ENCODE peak calls at places on chromosomes 3 and 15, in four cellular contexts. One of them, this sample, is unnamed. For H3K4me1, the result is how much of the 10 kb centered on the place peaks cover.

GRCh38 chr3:13012228-13012691 is 61.0 kb downstream of the IQSEC1 start:
- DNase-seq in tibial nerve: peak
- DNase-seq in aorta: peak
- DNase-seq in right cardiac atrium: peak
- DNase-seq in this sample: peak

GRCh38 chr3:59754456-59754855 is 704.6 kb upstream of the CFAP20DC start:
- DNase-seq in tibial nerve: no peak
- DNase-seq in right cardiac atrium: no peak
- DNase-seq in aorta: no peak
- DNase-seq in this sample: no peak

GRCh38 chr15:74307827-74308642 is 59.4 kb downstream of the CYP11A1 start:
- DNase-seq in right cardiac atrium: peak
- DNase-seq in aorta: peak
- DNase-seq in tibial nerve: peak
- DNase-seq in this sample: peak

GRCh38 chr15:62344806-62345539 is 179.9 kb upstream of the C2CD4B start:
- DNase-seq in aorta: peak
- DNase-seq in right cardiac atrium: no peak
- DNase-seq in tibial nerve: no peak
- DNase-seq in this sample: peak

GRCh38 chr15:43299411-43299810 is 31.0 kb downstream of the LCMT2 start:
- DNase-seq in aorta: no peak
- DNase-seq in tibial nerve: no peak
- DNase-seq in right cardiac atrium: no peak
- DNase-seq in this sample: peak

GRCh38 chr3:112373924-112374323 is 41.0 kb downstream of the CD200 start:
- DNase-seq in tibial nerve: no peak
- DNase-seq in aorta: no peak
- DNase-seq in right cardiac atrium: no peak
- DNase-seq in this sample: no peak

GRCh38 chr3:129556890-129557736 is 14.1 kb downstream of the H1-8 start:
- DNase-seq in aorta: peak
- DNase-seq in right cardiac atrium: peak
- DNase-seq in tibial nerve: no peak
- DNase-seq in this sample: no peak

GRCh38 chr15:87591042-87591441 is 665.5 kb downstream of the NTRK3 start:
- DNase-seq in aorta: no peak
- DNase-seq in tibial nerve: no peak
- DNase-seq in right cardiac atrium: no peak
- DNase-seq in this sample: no peak

GRCh38 chr3:113249601-113250000 is 38.2 kb downstream of the BOC start:
- DNase-seq in tibial nerve: no peak
- DNase-seq in right cardiac atrium: no peak
- DNase-seq in aorta: no peak
- DNase-seq in this sample: no peak

GRCh38 chr3:122562923-122563716 is 980 bp downstream of the PARP9 start:
- DNase-seq in aorta: no peak
- DNase-seq in right cardiac atrium: no peak
- DNase-seq in tibial nerve: no peak
- DNase-seq in this sample: no peak

GRCh38 chr3:3184876-3185275 is 5.4 kb upstream of the CRBN start:
- DNase-seq in tibial nerve: no peak
- DNase-seq in aorta: no peak
- DNase-seq in right cardiac atrium: no peak
- DNase-seq in this sample: no peak

GRCh38 chr3:108862865-108863798 is 40.5 kb downstream of the TRAT1 start:
- DNase-seq in tibial nerve: no peak
- DNase-seq in right cardiac atrium: no peak
- DNase-seq in aorta: no peak
- DNase-seq in this sample: peak

GRCh38 chr3:101635954-101636798 is 40.8 kb downstream of the ZBTB11 start:
- DNase-seq in tibial nerve: no peak
- DNase-seq in aorta: peak
- DNase-seq in right cardiac atrium: peak
- DNase-seq in this sample: peak

GRCh38 chr3:196093271-196094111 is 11.6 kb upstream of the TFRC start:
- DNase-seq in aorta: peak
- DNase-seq in right cardiac atrium: no peak
- DNase-seq in tibial nerve: no peak
- DNase-seq in this sample: no peak

GRCh38 chr3:183301937-183302580 is 49.0 kb downstream of the B3GNT5 start:
- DNase-seq in tibial nerve: no peak
- DNase-seq in aorta: no peak
- DNase-seq in right cardiac atrium: no peak
- DNase-seq in this sample: no peak

GRCh38 chr3:37147676-37148075 is 26.7 kb downstream of the LRRFIP2 start:
- DNase-seq in aorta: no peak
- DNase-seq in right cardiac atrium: no peak
- DNase-seq in tibial nerve: no peak
- DNase-seq in this sample: no peak

GRCh38 chr3:147756478-147756877 is 347.3 kb downstream of the ZIC1 start:
- DNase-seq in tibial nerve: no peak
- DNase-seq in right cardiac atrium: no peak
- DNase-seq in aorta: no peak
- DNase-seq in this sample: no peak

GRCh38 chr15:63048115-63048985 is 5.8 kb downstream of the TPM1 start:
- DNase-seq in right cardiac atrium: peak
- DNase-seq in tibial nerve: peak
- DNase-seq in aorta: peak
- DNase-seq in this sample: peak

GRCh38 chr15:43056696-43057095 is 49.1 kb downstream of the UBR1 start:
- DNase-seq in tibial nerve: no peak
- DNase-seq in right cardiac atrium: no peak
- DNase-seq in aorta: no peak
- DNase-seq in this sample: no peak

GRCh38 chr15:41561777-41562145 is 2.7 kb downstream of the TYRO3 start:
- DNase-seq in right cardiac atrium: peak
- DNase-seq in tibial nerve: peak
- DNase-seq in aorta: peak
- DNase-seq in this sample: no peak

GRCh38 chr15:88894348-88894818 is 961 bp downstream of the HAPLN3 start:
- DNase-seq in aorta: peak
- DNase-seq in right cardiac atrium: peak
- DNase-seq in tibial nerve: no peak
- DNase-seq in this sample: peak

GRCh38 chr3:80445053-80445452 is 677.3 kb upstream of the ROBO1 start:
- DNase-seq in right cardiac atrium: no peak
- DNase-seq in tibial nerve: no peak
- DNase-seq in aorta: no peak
- DNase-seq in this sample: no peak
- H3K27ac ChIP-seq in right cardiac atrium: no peak
- H3K27ac ChIP-seq in tibial nerve: no peak
- H3K27ac ChIP-seq in aorta: no peak
- H3K27ac ChIP-seq in this sample: no peak

DNA sequence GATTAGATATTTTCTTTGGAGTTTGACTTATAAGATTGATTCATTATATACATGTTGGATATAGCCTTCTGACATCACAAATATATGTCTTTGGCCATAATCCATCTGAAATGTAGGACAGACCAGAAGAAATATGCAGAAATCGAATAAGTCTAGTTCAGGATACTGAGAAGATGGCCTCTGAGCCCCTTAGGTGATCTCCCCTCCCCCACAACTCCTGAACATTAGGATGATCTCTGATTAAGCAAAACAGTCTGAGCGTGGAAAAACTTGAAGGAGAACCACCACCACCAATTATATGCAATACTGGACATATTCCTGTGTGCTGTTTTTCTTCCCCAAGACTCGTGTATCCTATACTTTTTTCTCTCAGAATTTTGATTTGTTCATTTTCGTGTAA is 3.2 kb downstream of the SETD5 start:
- DNase-seq in right cardiac atrium: no peak
- DNase-seq in aorta: no peak
- DNase-seq in tibial nerve: no peak
- DNase-seq in this sample: no peak
- H3K4me1 ChIP-seq in right cardiac atrium: under half
- H3K4me1 ChIP-seq in aorta: under half
- H3K4me1 ChIP-seq in tibial nerve: half or more
- H3K4me1 ChIP-seq in this sample: under half

GRCh38 chr15:25335279-25335678 is 103.5 kb downstream of the UBE3A start:
- DNase-seq in tibial nerve: no peak
- DNase-seq in right cardiac atrium: no peak
- DNase-seq in aorta: no peak
- DNase-seq in this sample: no peak
- H3K4me3 ChIP-seq in tibial nerve: no peak
- H3K4me3 ChIP-seq in right cardiac atrium: no peak
- H3K4me3 ChIP-seq in aorta: no peak
- H3K4me3 ChIP-seq in this sample: no peak

GRCh38 chr3:40765884-40766283 is 241.1 kb downstream of the ZNF621 start:
- DNase-seq in aorta: no peak
- DNase-seq in tibial nerve: no peak
- DNase-seq in right cardiac atrium: no peak
- DNase-seq in this sample: no peak
- H3K27ac ChIP-seq in aorta: no peak
- H3K27ac ChIP-seq in tibial nerve: peak
- H3K27ac ChIP-seq in right cardiac atrium: no peak
- H3K27ac ChIP-seq in this sample: no peak

This sample was measured in small intestine.